ENCODE peak calls at places on chromosomes 12 and 14, in six cellular contexts. L is mesothelial cell of epicardium, O is Panc1, U is lower leg skin, X is BJ, F is RWPE1. J is an unnamed sample.

GRCh38 chr12:105020241-105020962 is 34.3 kb downstream of the NOPCHAP1 start:
- DNase-seq in L (no peak), O (no peak), U (no peak), X (no peak), F (no peak), J (no peak)

GRCh38 chr12:86134571-86134970 is 121.6 kb downstream of the MGAT4C start:
- DNase-seq in L (no peak), O (no peak), U (no peak), X (no peak), F (no peak), J (no peak)

GRCh38 chr12:51218607-51219161 is 822 bp upstream of the POU6F1 start:
- DNase-seq in L (no peak), O (no peak), U (no peak), X (no peak), F (no peak), J (no peak)

GRCh38 chr14:52259452-52259851 is 8.0 kb upstream of the PTGDR start:
- DNase-seq in L (no peak), O (no peak), U (no peak), X (no peak), F (no peak), J (no peak)

GRCh38 chr12:89610366-89610765 is 84.5 kb upstream of the POC1B start:
- DNase-seq in L (no peak), O (no peak), U (no peak), X (no peak), F (no peak), J (no peak)

GRCh38 chr14:65330416-65330815 is 82.1 kb upstream of the FUT8 start:
- DNase-seq in L (no peak), O (no peak), U (no peak), X (no peak), F (peak; percentile 9), J (no peak)

GRCh38 chr14:67738740-67739504 is 37.2 kb downstream of the RDH12 start:
- DNase-seq in L (no peak), O (no peak), U (peak; percentile 91), X (peak; percentile 47), F (peak; percentile 88), J (no peak)

GRCh38 chr12:116735951-116736599 is 1.8 kb downstream of the SPRING1 start:
- DNase-seq in L (no peak), O (no peak), U (no peak), X (no peak), F (no peak), J (no peak)

GRCh38 chr14:52923902-52924575 is 26.8 kb downstream of the FERMT2 start:
- DNase-seq in L (no peak), O (no peak), U (no peak), X (no peak), F (no peak), J (no peak)

GRCh38 chr12:120720234-120720968 is 5.2 kb upstream of the ACADS start:
- DNase-seq in L (no peak), O (no peak), U (no peak), X (no peak), F (no peak), J (no peak)

GRCh38 chr12:132502882-132503193 is 12.9 kb downstream of the FBRSL1 start:
- DNase-seq in L (no peak), O (no peak), U (no peak), X (no peak), F (no peak), J (no peak)

GRCh38 chr12:125159687-125160086 is 94.5 kb downstream of the AACS start:
- DNase-seq in L (no peak), O (no peak), U (no peak), X (no peak), F (no peak), J (no peak)

GRCh38 chr12:39638178-39638577 is 18.6 kb upstream of the ABCD2 start:
- DNase-seq in L (no peak), O (no peak), U (no peak), X (no peak), F (no peak), J (no peak)

GRCh38 chr14:93133476-93133875 is 17.8 kb upstream of the ITPK1 start:
- DNase-seq in L (no peak), O (no peak), U (no peak), X (peak; percentile 70), F (peak; percentile 62), J (no peak)

GRCh38 chr12:47400251-47400650 is 305.6 kb downstream of the RPAP3 start:
- DNase-seq in L (no peak), O (no peak), U (no peak), X (peak; percentile 45), F (no peak), J (no peak)

GRCh38 chr12:49671051-49671765 is 36.0 kb downstream of the FMNL3 start:
- DNase-seq in L (no peak), O (no peak), U (no peak), X (no peak), F (no peak), J (peak; percentile 42)

GRCh38 chr14:104550849-104551728 is 28.5 kb upstream of the C14orf180 start:
- DNase-seq in L (no peak), O (no peak), U (peak; percentile 81), X (no peak), F (no peak), J (no peak)

GRCh38 chr14:52015411-52016030 is 26.2 kb downstream of the RTRAF start:
- DNase-seq in L (no peak), O (no peak), U (no peak), X (no peak), F (no peak), J (no peak)

GRCh38 chr12:12582895-12583303 is 20.2 kb upstream of the DUSP16 start:
- DNase-seq in L (no peak), O (no peak), U (no peak), X (no peak), F (no peak), J (no peak)

GRCh38 chr14:103708750-103709187 is 6.5 kb downstream of the XRCC3 start:
- DNase-seq in L (no peak), O (no peak), U (no peak), X (no peak), F (no peak), J (no peak)

DNA sequence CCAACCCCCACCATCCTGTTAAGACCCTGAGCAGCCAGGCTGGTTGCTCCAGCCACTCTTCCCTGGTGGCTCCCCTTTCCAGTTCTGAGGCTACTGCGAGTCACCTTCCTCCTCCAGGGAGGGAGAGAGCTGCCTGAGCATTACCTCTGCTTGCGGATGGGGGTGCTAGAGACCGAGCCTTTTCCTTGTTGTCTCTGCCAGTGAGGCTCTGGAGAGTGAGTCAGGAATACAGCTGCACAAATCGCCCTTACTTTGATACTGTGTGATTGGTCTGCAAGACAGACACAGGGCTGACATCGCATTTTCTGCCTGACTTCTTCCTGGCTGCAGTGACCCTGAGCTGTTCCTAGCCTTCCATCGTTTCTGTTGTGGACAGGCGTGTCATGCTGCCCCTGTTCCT is 94.3 kb downstream of the SLC25A47 start:
- DNase-seq in L (no peak), O (peak; percentile 66), U (no peak), X (peak; percentile 66), F (peak; percentile 90), J (no peak)
- TF ChIP-seq CTCF in L (peak; percentile 26), O (peak; percentile 85), U (no peak), X (peak; percentile 94), F (peak; percentile 56), J (no peak)

DNA sequence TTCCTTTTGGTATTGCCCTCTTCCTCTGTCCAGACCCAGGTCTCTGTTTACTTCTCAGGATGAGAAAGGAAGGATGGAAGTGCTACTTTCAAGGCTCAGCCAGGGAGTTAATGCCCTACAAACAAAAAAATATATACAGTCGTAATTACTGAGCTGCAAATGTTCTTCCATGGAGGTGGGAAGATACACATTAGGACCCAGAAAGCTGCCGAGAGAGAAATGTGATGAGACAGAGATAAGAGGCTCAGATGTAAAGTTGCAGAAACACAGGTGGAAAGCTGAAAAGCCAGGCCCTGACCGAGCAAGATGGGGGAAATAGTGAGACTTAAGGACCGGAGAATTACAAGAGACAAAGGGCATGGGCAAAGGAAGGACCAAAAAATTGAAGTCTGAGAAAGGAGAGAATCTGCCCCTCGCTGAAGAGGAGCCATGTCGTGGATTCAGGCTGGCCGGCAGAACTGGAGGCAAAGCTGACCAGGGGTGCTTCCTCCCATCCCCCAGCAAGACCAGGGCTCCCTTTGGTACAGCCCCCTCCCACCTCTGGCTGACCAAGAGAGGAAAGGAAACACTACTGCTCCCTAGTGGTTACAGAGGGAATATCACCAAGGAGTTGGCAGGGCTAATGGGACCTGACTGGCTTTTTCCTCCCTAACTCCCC is 12.2 kb downstream of the ZFHX2 start:
- DNase-seq in L (no peak), O (no peak), U (no peak), X (no peak), F (peak; percentile 31), J (no peak)
- TF ChIP-seq CTCF in L (peak; percentile 76), O (peak; percentile 82), U (no peak), X (peak; percentile 63), F (peak; percentile 61), J (peak; percentile 29)

GRCh38 chr12:113293100-113293499 is 41.8 kb downstream of the SLC8B1 start:
- DNase-seq in L (no peak), O (no peak), U (no peak), X (no peak), F (no peak), J (no peak)

GRCh38 chr12:113291586-113291985 is 43.3 kb downstream of the SLC8B1 start:
- DNase-seq in L (no peak), O (no peak), U (no peak), X (no peak), F (no peak), J (no peak)

GRCh38 chr12:113292547-113292946 is 42.4 kb downstream of the SLC8B1 start:
- DNase-seq in L (no peak), O (no peak), U (no peak), X (no peak), F (no peak), J (no peak)

GRCh38 chr12:113289361-113289760 is 45.5 kb downstream of the SLC8B1 start:
- DNase-seq in L (no peak), O (no peak), U (no peak), X (no peak), F (no peak), J (no peak)

GRCh38 chr12:113292091-113292490 is 42.8 kb downstream of the SLC8B1 start:
- DNase-seq in L (no peak), O (no peak), U (no peak), X (peak; percentile 26), F (no peak), J (no peak)
- TF ChIP-seq CTCF in L (no peak), O (no peak), U (no peak), X (no peak), F (no peak), J (no peak)

GRCh38 chr14:99860219-99860618 is 67.0 kb downstream of the EML1 start:
- DNase-seq in L (no peak), O (no peak), U (no peak), X (no peak), F (no peak), J (no peak)

GRCh38 chr14:99862111-99862510 is 68.9 kb downstream of the EML1 start:
- DNase-seq in L (no peak), O (no peak), U (no peak), X (no peak), F (no peak), J (no peak)

GRCh38 chr14:99857551-99857950 is 64.3 kb downstream of the EML1 start:
- DNase-seq in L (no peak), O (no peak), U (no peak), X (no peak), F (no peak), J (no peak)

GRCh38 chr14:99865408-99865807 is 72.2 kb downstream of the EML1 start:
- DNase-seq in L (no peak), O (no peak), U (no peak), X (no peak), F (no peak), J (no peak)

DNA sequence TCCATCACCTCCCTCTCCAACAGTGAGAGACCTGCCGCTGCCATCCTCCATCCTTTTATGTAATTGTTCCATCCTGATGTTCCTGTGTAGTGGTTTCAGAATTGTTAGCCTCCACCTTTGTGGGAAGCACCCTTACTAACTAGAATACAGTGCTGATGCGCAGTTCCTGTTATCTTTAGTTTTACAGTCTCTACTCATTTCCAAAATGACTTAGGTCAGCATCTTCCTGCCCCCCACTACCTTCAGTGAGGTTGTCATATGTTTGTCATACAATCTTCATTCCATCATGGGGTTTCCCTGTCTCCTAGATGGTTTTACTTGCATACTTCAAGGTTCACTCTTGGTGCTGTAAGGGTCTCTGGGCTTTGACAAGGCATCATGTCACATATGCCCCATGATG is 69.8 kb downstream of the EML1 start:
- DNase-seq in L (no peak), O (no peak), U (no peak), X (no peak), F (no peak), J (no peak)
- TF ChIP-seq CTCF in L (no peak), O (no peak), U (no peak), X (no peak), F (no peak), J (no peak)

J was measured in activated B cell treated with CpG ODN at 0.5 μM for 24 hours.